ENCODE peak calls at places on chromosomes 7 and 10, in nine cellular contexts. One of them, this sample, is unnamed.

GRCh38 chr10:43978091-43978490 is 329.4 kb upstream of the ZNF32 start:
- DNase-seq in GM19239: no peak
- DNase-seq in fibroblast of pulmonary artery: no peak
- DNase-seq in AG08396: no peak
- DNase-seq in globus pallidus: no peak
- DNase-seq in GM04503: no peak
- DNase-seq in NCI-H1092: no peak
- DNase-seq in A172: no peak
- DNase-seq in fibroblast of the aortic adventitia: no peak
- DNase-seq in this sample: no peak

GRCh38 chr7:96596120-96596826 is 113.4 kb downstream of the SEM1 start:
- DNase-seq in GM19239: no peak
- DNase-seq in fibroblast of pulmonary artery: peak
- DNase-seq in AG08396: no peak
- DNase-seq in globus pallidus: no peak
- DNase-seq in GM04503: no peak
- DNase-seq in NCI-H1092: peak
- DNase-seq in A172: peak
- DNase-seq in fibroblast of the aortic adventitia: no peak
- DNase-seq in this sample: no peak

GRCh38 chr7:142815099-142815498 is 39.8 kb upstream of the EPHB6 start:
- DNase-seq in GM19239: no peak
- DNase-seq in fibroblast of pulmonary artery: no peak
- DNase-seq in AG08396: no peak
- DNase-seq in globus pallidus: no peak
- DNase-seq in GM04503: no peak
- DNase-seq in NCI-H1092: no peak
- DNase-seq in A172: no peak
- DNase-seq in fibroblast of the aortic adventitia: no peak
- DNase-seq in this sample: no peak

GRCh38 chr7:100801833-100802568 is 25.3 kb downstream of the EPHB4 start:
- DNase-seq in GM19239: no peak
- DNase-seq in fibroblast of pulmonary artery: peak
- DNase-seq in AG08396: peak
- DNase-seq in globus pallidus: no peak
- DNase-seq in GM04503: peak
- DNase-seq in NCI-H1092: no peak
- DNase-seq in A172: peak
- DNase-seq in fibroblast of the aortic adventitia: peak
- DNase-seq in this sample: no peak

GRCh38 chr10:127923646-127924045 is 16.7 kb downstream of the PTPRE start:
- DNase-seq in GM19239: no peak
- DNase-seq in fibroblast of pulmonary artery: no peak
- DNase-seq in AG08396: no peak
- DNase-seq in globus pallidus: no peak
- DNase-seq in GM04503: no peak
- DNase-seq in NCI-H1092: no peak
- DNase-seq in A172: no peak
- DNase-seq in fibroblast of the aortic adventitia: no peak
- DNase-seq in this sample: no peak

GRCh38 chr7:38232475-38233366 is 40.7 kb downstream of the TARP start:
- DNase-seq in GM19239: peak
- DNase-seq in fibroblast of pulmonary artery: no peak
- DNase-seq in AG08396: no peak
- DNase-seq in globus pallidus: no peak
- DNase-seq in GM04503: no peak
- DNase-seq in NCI-H1092: no peak
- DNase-seq in A172: no peak
- DNase-seq in fibroblast of the aortic adventitia: no peak
- DNase-seq in this sample: peak

GRCh38 chr7:1705339-1705738 is 35.3 kb downstream of the ELFN1 start:
- DNase-seq in GM19239: no peak
- DNase-seq in fibroblast of pulmonary artery: no peak
- DNase-seq in AG08396: no peak
- DNase-seq in globus pallidus: no peak
- DNase-seq in GM04503: no peak
- DNase-seq in NCI-H1092: no peak
- DNase-seq in A172: no peak
- DNase-seq in fibroblast of the aortic adventitia: no peak
- DNase-seq in this sample: no peak

GRCh38 chr10:22573820-22574569 is 140.4 kb downstream of the PIP4K2A start:
- DNase-seq in GM19239: no peak
- DNase-seq in fibroblast of pulmonary artery: peak
- DNase-seq in AG08396: peak
- DNase-seq in globus pallidus: peak
- DNase-seq in GM04503: no peak
- DNase-seq in NCI-H1092: no peak
- DNase-seq in A172: peak
- DNase-seq in fibroblast of the aortic adventitia: peak
- DNase-seq in this sample: no peak

GRCh38 chr10:8416755-8417154 is 362.3 kb downstream of the GATA3 start:
- DNase-seq in GM19239: no peak
- DNase-seq in fibroblast of pulmonary artery: no peak
- DNase-seq in AG08396: no peak
- DNase-seq in globus pallidus: no peak
- DNase-seq in GM04503: no peak
- DNase-seq in NCI-H1092: no peak
- DNase-seq in A172: no peak
- DNase-seq in fibroblast of the aortic adventitia: no peak
- DNase-seq in this sample: peak

GRCh38 chr10:114764656-114765055 is 56.9 kb upstream of the FHIP2A start:
- DNase-seq in GM19239: no peak
- DNase-seq in fibroblast of pulmonary artery: no peak
- DNase-seq in AG08396: no peak
- DNase-seq in globus pallidus: peak
- DNase-seq in GM04503: no peak
- DNase-seq in NCI-H1092: no peak
- DNase-seq in A172: no peak
- DNase-seq in fibroblast of the aortic adventitia: no peak
- DNase-seq in this sample: no peak

GRCh38 chr7:84729284-84729683 is 457.6 kb downstream of the SEMA3D start:
- DNase-seq in GM19239: no peak
- DNase-seq in fibroblast of pulmonary artery: peak
- DNase-seq in AG08396: peak
- DNase-seq in globus pallidus: no peak
- DNase-seq in GM04503: peak
- DNase-seq in NCI-H1092: no peak
- DNase-seq in A172: peak
- DNase-seq in fibroblast of the aortic adventitia: peak
- DNase-seq in this sample: no peak

GRCh38 chr10:79357180-79357579 is 9.9 kb downstream of the PPIF start:
- DNase-seq in GM19239: no peak
- DNase-seq in fibroblast of pulmonary artery: no peak
- DNase-seq in AG08396: no peak
- DNase-seq in globus pallidus: no peak
- DNase-seq in GM04503: no peak
- DNase-seq in NCI-H1092: no peak
- DNase-seq in A172: no peak
- DNase-seq in fibroblast of the aortic adventitia: no peak
- DNase-seq in this sample: no peak